ENCODE peak calls at places on chromosomes 7 and 10, in seven cellular contexts. One of them, this sample, is unnamed.

GRCh38 chr10:4344544-4344994 is 481.4 kb upstream of the AKR1E2 start:
- DNase-seq in HS-5: peak
- DNase-seq in foreskin fibroblast: peak
- DNase-seq in NCI-H1694 treated with DMSO at 0.1 percent for 48 hours: no peak
- DNase-seq in GM23248: peak
- DNase-seq in cardiac fibroblast: peak
- DNase-seq in hippocampal formation: no peak
- DNase-seq in this sample: no peak

GRCh38 chr7:84939442-84939841 is 247.4 kb downstream of the SEMA3D start:
- DNase-seq in NCI-H1694 treated with DMSO at 0.1 percent for 48 hours: no peak
- DNase-seq in cardiac fibroblast: no peak
- DNase-seq in foreskin fibroblast: no peak
- DNase-seq in hippocampal formation: no peak
- DNase-seq in GM23248: no peak
- DNase-seq in HS-5: no peak
- DNase-seq in this sample: no peak

GRCh38 chr7:91541641-91542040 is 277.4 kb downstream of the FZD1 start:
- DNase-seq in HS-5: no peak
- DNase-seq in foreskin fibroblast: peak
- DNase-seq in NCI-H1694 treated with DMSO at 0.1 percent for 48 hours: no peak
- DNase-seq in GM23248: no peak
- DNase-seq in cardiac fibroblast: peak
- DNase-seq in hippocampal formation: no peak
- DNase-seq in this sample: no peak

GRCh38 chr7:7100432-7100849 is 81.9 kb upstream of the C1GALT1 start:
- DNase-seq in foreskin fibroblast: peak
- DNase-seq in HS-5: no peak
- DNase-seq in GM23248: no peak
- DNase-seq in hippocampal formation: no peak
- DNase-seq in NCI-H1694 treated with DMSO at 0.1 percent for 48 hours: no peak
- DNase-seq in cardiac fibroblast: no peak
- DNase-seq in this sample: no peak

GRCh38 chr7:114931656-114932011 is 9.7 kb downstream of the MDFIC start:
- DNase-seq in NCI-H1694 treated with DMSO at 0.1 percent for 48 hours: no peak
- DNase-seq in HS-5: no peak
- DNase-seq in hippocampal formation: no peak
- DNase-seq in foreskin fibroblast: no peak
- DNase-seq in cardiac fibroblast: no peak
- DNase-seq in GM23248: no peak
- DNase-seq in this sample: no peak

GRCh38 chr7:51062222-51062987 is 254.2 kb downstream of the COBL start:
- DNase-seq in GM23248: peak
- DNase-seq in hippocampal formation: peak
- DNase-seq in cardiac fibroblast: no peak
- DNase-seq in NCI-H1694 treated with DMSO at 0.1 percent for 48 hours: no peak
- DNase-seq in foreskin fibroblast: no peak
- DNase-seq in HS-5: no peak
- DNase-seq in this sample: no peak

GRCh38 chr7:27784399-27785053 is 44.6 kb downstream of the TAX1BP1 start:
- DNase-seq in GM23248: peak
- DNase-seq in cardiac fibroblast: peak
- DNase-seq in hippocampal formation: no peak
- DNase-seq in NCI-H1694 treated with DMSO at 0.1 percent for 48 hours: peak
- DNase-seq in HS-5: peak
- DNase-seq in foreskin fibroblast: peak
- DNase-seq in this sample: peak

GRCh38 chr7:16397497-16398210 is 23.7 kb downstream of the CRPPA start:
- DNase-seq in cardiac fibroblast: no peak
- DNase-seq in hippocampal formation: no peak
- DNase-seq in GM23248: peak
- DNase-seq in HS-5: no peak
- DNase-seq in foreskin fibroblast: no peak
- DNase-seq in NCI-H1694 treated with DMSO at 0.1 percent for 48 hours: no peak
- DNase-seq in this sample: no peak

GRCh38 chr10:116134316-116134715 is 138.7 kb downstream of the GFRA1 start:
- DNase-seq in HS-5: no peak
- DNase-seq in foreskin fibroblast: no peak
- DNase-seq in cardiac fibroblast: no peak
- DNase-seq in GM23248: no peak
- DNase-seq in NCI-H1694 treated with DMSO at 0.1 percent for 48 hours: no peak
- DNase-seq in hippocampal formation: no peak
- DNase-seq in this sample: no peak

GRCh38 chr7:49822862-49823261 is 49.4 kb downstream of the VWC2 start:
- DNase-seq in hippocampal formation: no peak
- DNase-seq in cardiac fibroblast: no peak
- DNase-seq in foreskin fibroblast: no peak
- DNase-seq in HS-5: no peak
- DNase-seq in GM23248: no peak
- DNase-seq in NCI-H1694 treated with DMSO at 0.1 percent for 48 hours: no peak
- DNase-seq in this sample: no peak

GRCh38 chr10:102261196-102261595 is 15.9 kb downstream of the GBF1 start:
- DNase-seq in HS-5: no peak
- DNase-seq in cardiac fibroblast: no peak
- DNase-seq in GM23248: no peak
- DNase-seq in NCI-H1694 treated with DMSO at 0.1 percent for 48 hours: no peak
- DNase-seq in hippocampal formation: no peak
- DNase-seq in foreskin fibroblast: no peak
- DNase-seq in this sample: no peak